ENCODE peak calls at places on chromosome 7, in four cellular contexts. O, D, J and P are unnamed samples.

GRCh38 chr7:30702200-30702599 is 19.9 kb upstream of the CRHR2 start:
- DNase-seq in O (no peak), D (no peak), J (no peak), P (no peak)

GRCh38 chr7:48280100-48280499 is 108.8 kb downstream of the ABCA13 start:
- DNase-seq in O (no peak), D (no peak), J (no peak), P (no peak)

GRCh38 chr7:134370135-134370534 is 53.4 kb upstream of the SLC35B4 start:
- DNase-seq in O (no peak), D (no peak), J (no peak), P (no peak)

GRCh38 chr7:156438011-156438410 is 202.6 kb upstream of the RNF32 start:
- DNase-seq in O (no peak), D (no peak), J (no peak), P (no peak)

GRCh38 chr7:80721880-80722595 is 83.6 kb downstream of the CD36 start:
- DNase-seq in O (no peak), D (no peak), J (no peak), P (no peak)

GRCh38 chr7:158420591-158421340 is 166.9 kb downstream of the PTPRN2 start:
- DNase-seq in O (no peak), D (no peak), J (no peak), P (no peak)

GRCh38 chr7:141584935-141585334 is 33.7 kb downstream of the AGK start:
- DNase-seq in O (no peak), D (no peak), J (no peak), P (no peak)

GRCh38 chr7:142535123-142535779 is 214.0 kb upstream of the PRSS1 start:
- DNase-seq in O (peak; percentile 20), D (peak; percentile 86), J (peak; percentile 80), P (peak; percentile 69)

GRCh38 chr7:149790146-149790548 is 16.8 kb upstream of the ZNF467 start:
- DNase-seq in O (no peak), D (peak; percentile 78), J (peak; percentile 92), P (peak; percentile 91)

GRCh38 chr7:146090023-146090645 is 26.5 kb upstream of the CNTNAP2 start:
- DNase-seq in O (no peak), D (no peak), J (peak; percentile 58), P (peak; percentile 53)

GRCh38 chr7:11702938-11703337 is 129.1 kb downstream of the THSD7A start:
- DNase-seq in O (no peak), D (no peak), J (no peak), P (no peak)

GRCh38 chr7:33692956-33693355 is 212.4 kb upstream of the BMPER start:
- DNase-seq in O (no peak), D (no peak), J (no peak), P (no peak)

GRCh38 chr7:81482600-81483186 is 287.2 kb downstream of the HGF start:
- DNase-seq in O (no peak), D (no peak), J (peak; percentile 35), P (peak; percentile 32)

GRCh38 chr7:35026154-35026553 is 11.1 kb downstream of the DPY19L1 start:
- DNase-seq in O (no peak), D (no peak), J (no peak), P (no peak)

GRCh38 chr7:106466867-106467266 is 182.1 kb upstream of the NAMPT start:
- DNase-seq in O (no peak), D (no peak), J (no peak), P (no peak)

GRCh38 chr7:132915652-132916051 is 166.2 kb downstream of the CHCHD3 start:
- DNase-seq in O (no peak), D (no peak), J (no peak), P (no peak)

GRCh38 chr7:140005754-140006503 is 56.8 kb downstream of the PARP12 start:
- DNase-seq in O (no peak), D (peak; percentile 83), J (no peak), P (peak; percentile 83)

GRCh38 chr7:32658034-32658944 is 163.0 kb downstream of the AVL9 start:
- DNase-seq in O (no peak), D (no peak), J (no peak), P (peak; percentile 12)

GRCh38 chr7:128867842-128868623 is 5.4 kb downstream of the ATP6V1F start:
- DNase-seq in O (no peak), D (no peak), J (peak; percentile 71), P (no peak)

GRCh38 chr7:132400667-132401142 is 175.6 kb downstream of the PLXNA4 start:
- DNase-seq in O (no peak), D (no peak), J (no peak), P (no peak)

GRCh38 chr7:55449205-55449991 is 84.3 kb downstream of the LANCL2 start:
- DNase-seq in O (no peak), D (no peak), J (no peak), P (no peak)

GRCh38 chr7:154581251-154581890 is 421.6 kb downstream of the PAXIP1 start:
- DNase-seq in O (no peak), D (no peak), J (no peak), P (no peak)

GRCh38 chr7:77430927-77431326 is 14.8 kb upstream of the GSAP start:
- DNase-seq in O (no peak), D (no peak), J (peak; percentile 43), P (no peak)

GRCh38 chr7:1351881-1352625 is 107.2 kb downstream of the MICALL2 start:
- DNase-seq in O (no peak), D (no peak), J (no peak), P (no peak)

GRCh38 chr7:127955051-127955531 is 76.1 kb downstream of the LRRC4 start:
- DNase-seq in O (no peak), D (no peak), J (peak; percentile 51), P (no peak)

GRCh38 chr7:81926154-81926553 is 156.3 kb upstream of the HGF start:
- DNase-seq in O (no peak), D (no peak), J (no peak), P (no peak)

GRCh38 chr7:44985033-44985695 is 6.3 kb upstream of the MYO1G start:
- DNase-seq in O (no peak), D (no peak), J (peak; percentile 33), P (no peak)

GRCh38 chr7:70694357-70694908 is 437.5 kb upstream of the GALNT17 start:
- DNase-seq in O (no peak), D (no peak), J (peak; percentile 85), P (no peak)

GRCh38 chr7:47283497-47284131 is 298.3 kb downstream of the TNS3 start:
- DNase-seq in O (no peak), D (no peak), J (no peak), P (no peak)

GRCh38 chr7:134709197-134709596 is 62.5 kb downstream of the BPGM start:
- DNase-seq in O (no peak), D (no peak), J (no peak), P (no peak)

GRCh38 chr7:115183431-115184057 is 261.6 kb downstream of the MDFIC start:
- DNase-seq in O (no peak), D (no peak), J (no peak), P (no peak)

GRCh38 chr7:135970682-135971365 is 6.3 kb downstream of the MTPN start:
- DNase-seq in O (peak; percentile 66), D (no peak), J (no peak), P (no peak)
- TF ChIP-seq USF1 in O (no peak), D (no peak), J (no peak), P (no peak)

DNA sequence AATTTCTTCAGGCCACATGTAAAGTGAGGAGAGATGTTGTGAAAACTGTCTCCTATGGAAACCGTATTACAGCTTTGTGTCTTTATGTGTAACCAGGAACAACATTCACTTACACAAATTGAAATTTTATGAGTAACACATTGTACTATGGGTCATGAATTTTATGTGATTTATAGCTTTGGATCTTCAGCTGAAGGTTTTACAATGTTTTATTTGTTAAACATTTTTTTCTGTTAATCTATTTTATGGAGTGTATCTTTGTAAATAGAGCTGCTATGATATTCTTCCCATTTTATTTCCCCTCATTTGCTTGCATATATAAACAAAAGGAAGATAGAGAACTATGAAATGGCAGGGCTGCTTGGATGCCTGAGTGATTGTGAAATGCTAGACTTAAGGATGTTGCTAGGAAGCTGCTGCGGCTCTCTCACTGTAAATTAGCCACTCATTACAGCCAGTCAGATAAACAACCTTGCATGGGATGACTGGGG is 104.5 kb upstream of the PCLO start:
- DNase-seq in O (no peak), D (no peak), J (peak; percentile 12), P (no peak)
- TF ChIP-seq USF1 in O (no peak), D (no peak), J (no peak), P (no peak)

GRCh38 chr7:114021135-114021534 is 102.3 kb upstream of the PPP1R3A start:
- DNase-seq in O (no peak), D (no peak), J (no peak), P (no peak)

GRCh38 chr7:114026486-114027089 is 107.8 kb upstream of the PPP1R3A start:
- DNase-seq in O (no peak), D (no peak), J (peak; percentile 28), P (peak; percentile 60)
- TF ChIP-seq USF1 in O (no peak), D (no peak), J (no peak), P (no peak)

DNA sequence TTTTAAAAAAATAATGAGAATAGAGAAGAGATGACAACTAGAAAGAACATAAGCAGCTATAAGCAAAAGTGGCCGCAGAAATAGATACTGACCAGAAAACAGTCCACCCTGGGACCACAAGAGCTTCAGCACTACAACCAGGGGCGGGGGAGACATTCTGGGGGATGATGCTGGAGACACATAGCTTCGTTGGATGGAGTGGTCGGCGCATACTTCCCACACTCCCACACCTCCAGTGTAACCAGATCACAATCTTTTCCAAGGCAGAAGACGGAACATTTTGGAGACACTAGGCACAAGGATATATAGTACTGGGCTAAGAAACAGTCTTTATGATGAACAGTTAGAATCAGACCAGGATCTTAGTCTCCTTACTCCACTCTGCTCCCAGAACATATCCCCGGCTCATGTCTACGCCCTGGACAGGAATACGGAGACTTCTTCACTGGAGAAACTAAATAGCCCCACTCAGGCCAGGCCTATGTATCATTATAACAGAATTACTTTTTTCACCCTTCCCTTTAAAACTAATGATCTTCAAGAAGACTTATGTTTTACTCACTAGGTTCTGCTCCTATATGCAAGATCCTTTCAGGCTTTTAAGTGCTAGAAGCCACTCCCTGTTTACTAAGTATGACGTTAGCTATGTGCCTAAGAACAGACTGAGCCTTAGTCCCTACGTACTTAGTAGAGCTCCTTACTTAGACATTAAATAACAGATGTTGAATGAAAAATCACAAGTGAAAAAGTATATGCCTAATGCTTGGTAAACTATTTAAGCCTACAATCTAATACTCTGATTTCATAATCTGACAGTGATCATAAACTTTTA is 169.6 kb downstream of the SRPK2 start:
- DNase-seq in O (no peak), D (no peak), J (no peak), P (no peak)
- TF ChIP-seq USF1 in O (no peak), D (no peak), J (no peak), P (no peak)

DNA sequence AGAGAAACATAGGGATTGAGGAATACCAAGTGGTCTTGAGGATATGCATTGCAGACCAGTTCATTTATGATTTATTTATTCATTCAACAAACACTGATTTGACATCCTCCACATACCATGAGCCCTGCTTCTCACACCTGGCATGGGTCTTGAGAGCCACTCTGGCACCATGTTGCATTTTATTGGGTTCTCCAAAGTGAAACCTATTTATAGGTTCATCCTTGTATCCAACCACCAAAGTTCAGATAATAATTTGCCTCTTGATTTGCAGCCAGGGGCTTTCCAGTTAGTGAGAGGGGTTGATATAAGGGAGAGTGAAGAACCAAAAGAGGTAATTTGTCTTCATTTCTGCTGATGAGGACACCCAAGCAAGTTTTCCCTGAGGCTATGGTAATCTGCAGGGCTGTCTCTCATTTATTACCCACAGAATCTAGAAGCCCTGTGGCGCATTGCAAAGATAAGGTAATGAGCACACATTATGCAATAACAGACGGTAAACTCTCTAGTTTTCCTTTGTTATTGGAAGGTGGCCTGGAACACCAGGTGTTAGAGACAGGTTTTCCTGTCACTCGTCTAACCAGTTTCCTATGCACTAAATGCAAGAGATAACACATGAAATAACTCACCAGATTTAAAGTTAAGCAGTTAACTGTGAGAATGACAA is 28.8 kb upstream of the ICA1 start:
- DNase-seq in O (no peak), D (no peak), J (peak; percentile 77), P (no peak)
- TF ChIP-seq USF1 in O (no peak), D (no peak), J (no peak), P (no peak)